ENCODE peak calls at places on chromosomes 11 and 22, in five cellular contexts. Q is brain microvascular endothelial cell, S is ovary, H is PC-9, Z is HCT116. U is an unnamed sample.

GRCh38 chr11:280762-281485 is 2.7 kb downstream of the NLRP6 start:
- DNase-seq in Q (no peak), H (no peak), S (no peak), Z (no peak), U (no peak)

GRCh38 chr22:35102663-35103062 is 36.7 kb downstream of the ISX start:
- DNase-seq in S (no peak), Z (no peak), Q (peak; percentile 12), H (peak; percentile 2), U (peak; percentile 20)

GRCh38 chr11:132037961-132038360 is 667.5 kb downstream of the NTM start:
- DNase-seq in H (no peak), Z (no peak), Q (no peak), S (no peak), U (no peak)

GRCh38 chr11:35126879-35127576 is 11.9 kb upstream of the CD44 start:
- DNase-seq in Z (no peak), H (no peak), S (no peak), Q (no peak), U (no peak)

GRCh38 chr11:105371311-105371710 is 231.7 kb upstream of the CARD18 start:
- DNase-seq in Q (no peak), H (no peak), Z (no peak), S (no peak), U (no peak)

GRCh38 chr11:211741-212140 is 4.2 kb downstream of the RIC8A start:
- DNase-seq in Q (no peak), S (no peak), H (no peak), Z (no peak), U (no peak)

GRCh38 chr11:117441146-117441975 is 113.7 kb downstream of the CEP164 start:
- DNase-seq in S (no peak), Q (no peak), H (no peak), Z (no peak), U (no peak)

GRCh38 chr11:76626921-76627391 is 43.6 kb downstream of the LRRC32 start:
- DNase-seq in Q (peak; percentile 32), S (no peak), H (no peak), Z (no peak), U (no peak)

GRCh38 chr11:47352556-47352955 is at the start of gene MYBPC3:
- DNase-seq in S (no peak), H (no peak), Z (no peak), Q (no peak), U (no peak)

GRCh38 chr11:88390254-88390653 is 52.7 kb upstream of the CTSC start:
- DNase-seq in Z (no peak), S (no peak), H (no peak), Q (no peak), U (no peak)

DNA sequence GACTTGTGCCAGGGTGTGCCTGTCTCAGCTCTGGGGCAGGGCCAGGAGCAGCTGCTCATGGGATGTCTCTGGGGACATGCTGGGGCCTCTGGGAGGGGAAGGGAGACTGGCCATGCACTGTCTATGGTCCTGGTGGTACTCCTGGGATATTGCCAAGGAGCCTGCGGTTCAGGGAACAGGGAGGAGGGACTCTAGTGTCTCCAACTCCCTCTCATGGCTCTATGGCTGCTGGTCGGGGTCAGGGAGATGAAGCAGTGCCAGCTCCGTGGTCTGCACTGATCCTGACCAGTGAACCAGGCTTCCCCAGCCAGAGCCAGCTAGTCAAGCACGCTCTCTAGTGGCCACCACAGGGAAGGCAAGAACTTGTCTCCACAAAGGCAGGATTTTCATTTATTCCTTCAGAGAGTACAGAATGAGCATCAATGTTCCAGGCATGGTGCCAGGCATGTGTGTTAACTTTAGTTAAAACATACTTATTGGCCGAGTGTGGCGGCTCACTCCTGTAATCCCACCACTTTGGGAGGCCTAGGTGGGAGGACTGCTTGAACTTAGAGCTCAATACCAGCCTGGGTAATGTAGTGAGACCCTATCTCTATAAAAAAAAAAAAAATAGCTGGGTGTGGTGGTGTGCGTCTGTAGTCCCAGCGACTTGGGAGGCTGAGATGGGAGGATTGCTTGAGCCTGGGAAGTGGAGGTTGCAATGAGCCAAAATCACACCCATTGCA is 2.5 kb upstream of the BEST1 start:
- DNase-seq in Z (peak; percentile 62), S (peak; percentile 93), Q (peak; percentile 88), H (peak; percentile 77), U (no peak)
- H3K27ac ChIP-seq in Z (no peak overlapping the region), S (no peak overlapping the region), Q (no peak overlapping the region), H (no peak overlapping the region), U (no peak overlapping the region)

GRCh38 chr11:17353228-17354021 is 1.8 kb downstream of the NCR3LG1 start:
- DNase-seq in S (peak; percentile 76), Q (peak; percentile 70), H (peak; percentile 42), Z (peak; percentile 54), U (no peak)

GRCh38 chr11:17352925-17353227 is 1.3 kb downstream of the NCR3LG1 start:
- DNase-seq in H (peak; percentile 12), Z (no peak), Q (no peak), S (peak; percentile 64), U (no peak)

GRCh38 chr11:17350455-17351170 is 987 bp upstream of the NCR3LG1 start:
- DNase-seq in Z (no peak), Q (no peak), H (no peak), S (no peak), U (no peak)

GRCh38 chr11:17351510-17352176 is at the start of gene NCR3LG1:
- DNase-seq in Z (no peak), H (peak; percentile 24), Q (peak; percentile 52), S (peak; percentile 84), U (no peak)

GRCh38 chr11:17351171-17351509 is 460 bp upstream of the NCR3LG1 start:
- DNase-seq in H (no peak), Q (no peak), S (no peak), Z (no peak), U (no peak)
- H3K27ac ChIP-seq in H (no peak overlapping the region), Q (no peak overlapping the region), S (peak overlapping the region; percentile 83), Z (no peak overlapping the region), U (no peak overlapping the region)

GRCh38 chr11:1335811-1336761 is 26.7 kb upstream of the TOLLIP start:
- DNase-seq in Z (no peak), S (peak; percentile 75), Q (peak; percentile 33), H (peak; percentile 44), U (peak; percentile 16)
- H3K27ac ChIP-seq in Z (no peak overlapping the region), S (no peak overlapping the region), Q (no peak overlapping the region), H (no peak overlapping the region), U (no peak overlapping the region)

GRCh38 chr11:2379471-2380174 is 2.5 kb downstream of the CD81 start:
- DNase-seq in Q (no peak), S (peak; percentile 54), Z (no peak), H (no peak), U (no peak)
- H3K27ac ChIP-seq in Q (no peak overlapping the region), S (peak overlapping the region; percentile 88), Z (peak overlapping the region; percentile 14), H (no peak overlapping the region), U (no peak overlapping the region)

GRCh38 chr22:38202437-38203089 is 769 bp downstream of the MAFF start:
- DNase-seq in Z (no peak), H (peak; percentile 73), Q (peak; percentile 85), S (peak; percentile 97), U (no peak)

GRCh38 chr22:38201718-38202436 is at the start of gene MAFF:
- DNase-seq in Z (peak; percentile 95), H (peak; percentile 97), Q (peak; percentile 97), S (peak; percentile 98), U (peak; percentile 76)

GRCh38 chr22:38203090-38203810 is 1.5 kb downstream of the MAFF start:
- DNase-seq in S (peak; percentile 71), Z (no peak), H (peak; percentile 83), Q (no peak), U (no peak)

GRCh38 chr22:38199826-38200559 is 1.8 kb upstream of the MAFF start:
- DNase-seq in Z (no peak), Q (no peak), H (no peak), S (no peak), U (no peak)

DNA sequence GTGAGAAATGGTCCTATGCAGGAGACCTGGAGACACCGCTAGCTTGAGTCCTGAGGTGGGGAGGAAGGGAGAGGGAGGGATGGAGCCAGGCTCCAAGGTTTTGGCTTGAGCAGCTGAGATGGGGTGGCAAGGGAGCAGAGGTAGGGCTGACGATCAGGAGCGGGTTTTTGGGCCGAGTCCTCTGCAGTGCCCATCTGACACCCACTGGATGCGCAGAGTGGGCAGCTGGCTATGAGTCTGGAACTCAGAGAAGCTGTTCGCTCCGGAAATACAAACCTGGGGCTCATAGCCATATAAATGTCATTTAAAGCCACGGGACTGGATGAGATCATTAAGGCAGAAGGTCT is 450 bp upstream of the MAFF start:
- DNase-seq in Q (no peak), H (no peak), Z (no peak), S (no peak), U (no peak)
- H3K27ac ChIP-seq in Q (no peak overlapping the region), H (no peak overlapping the region), Z (peak overlapping the region; percentile 55), S (peak overlapping the region; percentile 100), U (peak overlapping the region; percentile 99)

GRCh38 chr11:26950260-26950719 is 43.6 kb upstream of the FIBIN start:
- DNase-seq in H (no peak), S (no peak), Q (peak; percentile 90), Z (no peak), U (no peak)
- H3K27ac ChIP-seq in H (no peak overlapping the region), S (no peak overlapping the region), Q (peak overlapping the region; percentile 98), Z (no peak overlapping the region), U (no peak overlapping the region)

GRCh38 chr11:19239039-19239438 is 1.7 kb downstream of the E2F8 start:
- DNase-seq in H (no peak), Q (no peak), Z (no peak), S (no peak), U (no peak)

GRCh38 chr11:19234428-19234827 is 6.3 kb downstream of the E2F8 start:
- DNase-seq in H (no peak), Z (no peak), S (no peak), Q (no peak), U (no peak)

GRCh38 chr11:19240420-19241259 is at the start of gene E2F8:
- DNase-seq in Q (peak; percentile 91), Z (peak; percentile 93), H (peak; percentile 99), S (peak; percentile 87), U (peak; percentile 56)

GRCh38 chr11:19237813-19238212 is 2.9 kb downstream of the E2F8 start:
- DNase-seq in H (no peak), S (no peak), Z (no peak), Q (no peak), U (no peak)

DNA sequence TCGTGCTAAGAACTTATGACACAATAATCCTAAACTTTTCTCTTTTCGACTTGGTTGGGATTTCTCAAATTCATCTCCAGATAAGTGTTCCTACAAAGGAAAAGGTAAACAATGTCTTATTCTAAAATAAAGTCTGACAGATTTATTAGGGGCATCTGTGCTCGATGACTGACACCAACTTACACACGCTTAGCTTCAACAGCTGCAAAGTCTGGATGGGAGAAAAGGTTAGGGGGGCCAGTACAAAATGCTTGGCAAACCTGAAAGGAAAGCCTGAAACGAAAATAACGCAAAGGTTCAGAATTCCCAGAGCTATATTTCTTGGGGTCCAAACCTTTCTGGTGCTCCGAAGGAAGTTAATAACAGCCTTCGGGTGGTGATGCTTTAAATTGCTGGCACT is 3.4 kb downstream of the E2F8 start:
- DNase-seq in Q (no peak), S (no peak), Z (no peak), H (no peak), U (no peak)
- H3K27ac ChIP-seq in Q (no peak overlapping the region), S (no peak overlapping the region), Z (no peak overlapping the region), H (no peak overlapping the region), U (no peak overlapping the region)

DNA sequence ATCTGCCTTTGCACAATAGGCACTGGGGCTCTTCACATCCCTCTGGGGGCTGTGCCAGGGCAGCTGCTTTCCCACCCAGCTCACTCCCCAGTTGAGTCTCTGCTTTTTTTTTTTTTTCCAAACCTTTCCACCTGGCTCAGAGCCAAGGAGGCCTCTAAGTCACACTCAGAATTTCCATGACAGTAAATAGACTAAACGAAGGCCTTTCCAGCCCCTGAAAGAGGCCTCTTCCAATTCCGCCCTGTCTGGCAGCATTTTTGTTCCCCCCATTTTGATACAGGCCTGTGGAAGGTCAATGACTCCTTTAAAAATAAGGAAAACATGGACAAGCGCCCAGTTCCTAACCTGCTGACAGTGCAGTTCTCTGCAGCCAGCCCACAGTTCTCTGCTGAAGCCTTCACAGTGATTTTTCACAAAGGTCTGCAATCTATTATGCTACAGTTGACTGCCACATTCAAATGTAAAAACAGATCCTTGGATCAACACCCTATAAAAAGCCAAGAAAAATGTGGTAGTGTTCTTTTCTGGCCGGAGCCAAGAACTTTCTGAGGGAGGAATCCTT is 107.5 kb upstream of the SESN3 start:
- DNase-seq in S (peak; percentile 85), H (no peak), Q (no peak), Z (no peak), U (no peak)
- H3K27ac ChIP-seq in S (peak overlapping the region; percentile 50), H (no peak overlapping the region), Q (no peak overlapping the region), Z (no peak overlapping the region), U (peak overlapping the region; percentile 66)